ENCODE peak calls at places on chromosomes 2 and 18, in seven cellular contexts. J, U, N, R, M, P and T are unnamed samples.

GRCh38 chr2:156589381-156590079 is 153.4 kb downstream of the GPD2 start:
- DNase-seq in N (peak; percentile 78), P (peak; percentile 26), J (no peak), M (no peak), R (peak; percentile 15), U (peak; percentile 62), T (peak; percentile 56)

GRCh38 chr2:54528311-54528945 is 72.3 kb downstream of the SPTBN1 start:
- DNase-seq in U (peak; percentile 60), J (no peak), R (no peak), N (no peak), M (no peak), P (no peak), T (no peak)

GRCh38 chr2:209323738-209324137 is 100.1 kb upstream of the MAP2 start:
- DNase-seq in J (no peak), N (no peak), M (no peak), U (no peak), P (no peak), R (no peak), T (no peak)

GRCh38 chr18:35646449-35646848 is 64.9 kb downstream of the GALNT1 start:
- DNase-seq in J (no peak), U (no peak), P (no peak), N (no peak), R (no peak), M (no peak), T (no peak)

GRCh38 chr2:220575963-220576362 is 948.5 kb downstream of the SLC4A3 start:
- DNase-seq in N (no peak), M (no peak), P (no peak), J (no peak), U (no peak), R (no peak), T (no peak)

GRCh38 chr2:134011936-134012586 is 241.8 kb upstream of the MGAT5 start:
- DNase-seq in P (no peak), U (peak; percentile 62), J (no peak), R (no peak), M (no peak), N (no peak), T (no peak)

GRCh38 chr2:119455066-119455718 is 23.5 kb downstream of the TMEM37 start:
- DNase-seq in M (no peak), R (no peak), U (no peak), P (no peak), J (no peak), N (peak; percentile 81), T (no peak)

GRCh38 chr2:124919296-124919695 is 894.2 kb downstream of the CNTNAP5 start:
- DNase-seq in M (no peak), N (no peak), P (no peak), J (no peak), U (no peak), R (no peak), T (no peak)

GRCh38 chr2:127651987-127652550 is 6.1 kb downstream of the GPR17 start:
- DNase-seq in P (no peak), M (no peak), U (no peak), R (peak; percentile 66), N (peak; percentile 52), J (peak; percentile 94), T (no peak)

GRCh38 chr2:227030789-227031188 is 133.2 kb downstream of the COL4A4 start:
- DNase-seq in R (no peak), N (no peak), U (no peak), P (no peak), M (no peak), J (no peak), T (no peak)

GRCh38 chr18:32469190-32469611 is 1.5 kb downstream of the GAREM1 start:
- DNase-seq in J (peak; percentile 76), N (peak; percentile 50), R (peak; percentile 17), U (peak; percentile 36), M (peak; percentile 47), P (peak; percentile 28), T (peak; percentile 54)

GRCh38 chr2:191038241-191038725 is 24.3 kb upstream of the STAT1 start:
- DNase-seq in M (no peak), U (peak; percentile 80), P (peak; percentile 83), J (no peak), N (peak; percentile 68), R (no peak), T (peak; percentile 73)

GRCh38 chr2:127410871-127411396 is 7.3 kb upstream of the PROC start:
- DNase-seq in M (no peak), R (no peak), P (peak; percentile 44), U (peak; percentile 56), N (peak; percentile 69), J (no peak), T (peak; percentile 42)

GRCh38 chr18:26536032-26536431 is 12.3 kb downstream of the KCTD1 start:
- DNase-seq in M (no peak), J (no peak), R (no peak), P (no peak), U (no peak), N (peak; percentile 8), T (peak; percentile 64)

GRCh38 chr2:175010848-175011254 is 5.7 kb upstream of the CHN1 start:
- DNase-seq in P (no peak), J (no peak), M (no peak), R (no peak), U (no peak), N (no peak), T (no peak)

GRCh38 chr18:79774111-79774510 is 23.6 kb upstream of the KCNG2 start:
- DNase-seq in R (no peak), U (no peak), N (no peak), P (no peak), J (peak; percentile 50), M (no peak), T (no peak)

GRCh38 chr2:222733846-222734689 is 62.6 kb downstream of the MOGAT1 start:
- DNase-seq in U (no peak), N (peak; percentile 70), J (no peak), M (peak; percentile 53), R (no peak), P (peak; percentile 75), T (no peak)

DNA sequence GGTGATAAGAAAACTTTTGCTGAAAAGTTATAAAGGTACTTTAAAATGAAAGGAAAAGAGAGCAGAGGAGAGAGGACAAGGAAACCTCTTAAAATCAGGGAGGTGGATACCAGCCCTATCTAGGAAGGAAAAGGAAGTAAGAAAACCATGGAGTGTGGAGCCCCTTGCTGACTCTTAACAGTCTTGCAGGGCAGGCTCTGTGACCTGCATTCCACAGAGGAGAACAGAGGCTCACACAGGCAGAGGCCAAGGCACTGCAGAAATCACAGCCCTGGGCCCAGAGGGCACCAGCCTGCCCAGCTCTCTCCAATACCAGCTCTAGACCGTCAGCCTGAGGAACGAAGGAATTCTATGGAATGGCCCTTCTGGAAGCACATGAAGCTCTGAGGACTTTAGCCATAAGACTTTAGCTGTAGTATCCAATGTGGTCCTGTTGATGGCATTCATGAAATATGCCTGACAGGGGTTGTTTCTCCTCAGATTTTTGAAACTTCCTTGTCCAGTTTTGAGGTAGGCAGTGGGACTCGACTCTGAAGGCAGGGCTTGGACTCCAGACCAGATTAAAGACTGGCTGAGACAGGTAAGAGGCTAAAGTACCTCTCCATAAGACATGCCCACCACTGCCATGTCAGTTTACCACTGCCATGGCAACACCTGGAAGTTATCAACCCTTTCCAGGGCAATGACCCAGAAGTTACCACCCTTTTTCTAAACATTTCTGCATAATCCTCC is 216.3 kb downstream of the ANAPC1 start:
- DNase-seq in R (peak; percentile 26), N (peak; percentile 89), P (peak; percentile 68), U (peak; percentile 81), J (no peak), M (peak; percentile 17), T (peak; percentile 76)
- TF ChIP-seq CTCF in R (peak; percentile 42), N (peak; percentile 65), P (peak; percentile 62), U (peak; percentile 83), J (peak; percentile 53), M (no peak), T (peak; percentile 60)

GRCh38 chr2:15939556-15939853 is 845 bp upstream of the MYCN start:
- DNase-seq in M (no peak), J (peak; percentile 67), U (no peak), N (no peak), P (peak; percentile 7), R (no peak), T (peak; percentile 57)
- H3K4me3 ChIP-seq in M (peak overlapping the region; percentile 51), J (peak overlapping the region; percentile 52), U (no peak overlapping the region), N (no peak overlapping the region), P (no peak overlapping the region), R (peak overlapping the region; percentile 44), T (no peak overlapping the region)

GRCh38 chr2:136085810-136086209 is 32.1 kb downstream of the CXCR4 start:
- DNase-seq in M (no peak), J (no peak), P (no peak), R (no peak), N (no peak), U (no peak), T (no peak)

GRCh38 chr2:136086253-136087016 is 31.5 kb downstream of the CXCR4 start:
- DNase-seq in M (no peak), P (no peak), U (no peak), N (no peak), R (no peak), J (no peak), T (no peak)

GRCh38 chr2:136080114-136080513 is 37.8 kb downstream of the CXCR4 start:
- DNase-seq in N (no peak), R (no peak), M (no peak), P (no peak), U (no peak), J (no peak), T (peak; percentile 11)

GRCh38 chr2:136077138-136077537 is 40.8 kb downstream of the CXCR4 start:
- DNase-seq in N (no peak), R (no peak), U (no peak), J (no peak), P (no peak), M (no peak), T (no peak)

DNA sequence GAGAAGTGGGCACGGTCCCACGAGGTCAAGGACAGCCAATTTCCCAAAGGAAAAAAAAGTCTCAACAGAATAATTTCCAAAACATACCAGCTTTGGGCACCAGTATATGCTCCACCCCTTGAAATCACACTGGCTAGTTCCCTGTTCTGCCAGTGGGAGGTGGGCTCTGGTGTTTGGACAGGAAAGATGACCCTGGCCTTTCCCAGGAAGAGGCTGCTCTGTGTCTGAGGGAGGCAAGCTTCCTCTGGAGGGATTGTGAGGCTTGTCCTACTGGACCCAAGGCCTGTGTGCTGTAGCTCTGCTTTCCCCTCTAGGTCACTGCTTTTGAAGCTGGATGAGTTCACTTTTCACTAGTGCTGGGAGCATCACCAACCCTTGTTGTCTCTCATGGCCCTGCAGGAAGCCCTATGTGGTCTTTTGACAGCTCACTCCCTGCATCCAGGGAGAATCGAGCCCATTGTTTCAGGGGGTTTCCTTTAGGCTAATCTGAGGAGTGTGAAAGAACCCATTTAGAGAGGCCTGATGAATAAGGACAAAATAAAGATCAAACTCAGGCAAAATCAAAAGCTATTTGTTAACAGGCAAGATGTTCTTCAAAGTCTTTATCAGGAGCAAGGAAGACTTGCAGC is 36.3 kb downstream of the CXCR4 start:
- DNase-seq in P (no peak), J (no peak), R (no peak), N (no peak), M (no peak), U (no peak), T (no peak)
- TF ChIP-seq CTCF in P (no peak), J (no peak), R (no peak), N (no peak), M (no peak), U (no peak), T (no peak)

GRCh38 chr2:32626591-32627221 is 1.1 kb upstream of the TTC27 start:
- DNase-seq in P (no peak), N (no peak), U (no peak), M (no peak), J (no peak), R (no peak), T (no peak)
- H3K4me3 ChIP-seq in P (peak overlapping the region; percentile 82), N (no peak overlapping the region), U (no peak overlapping the region), M (no peak overlapping the region), J (peak overlapping the region; percentile 68), R (no peak overlapping the region), T (no peak overlapping the region)